ENCODE peak calls at places on chromosomes 4 and X, in five cellular contexts. M is upper lobe of left lung, J is cardiac muscle cell, N is AG09309, U is upper lobe of right lung. O is an unnamed sample.

GRCh38 chrX:96568088-96568487 is 116.6 kb upstream of the DIAPH2 start:
- DNase-seq in M (no peak), J (no peak), N (no peak), U (no peak), O (no peak)

GRCh38 chr4:185734214-185734613 is 77.8 kb downstream of the SORBS2 start:
- DNase-seq in M (no peak), J (no peak), N (no peak), U (no peak), O (no peak)

GRCh38 chrX:46543441-46543840 is 1.8 kb downstream of the ZNF674 start:
- DNase-seq in M (no peak), J (no peak), N (no peak), U (no peak), O (no peak)

GRCh38 chr4:169009281-169010124 is 552 bp downstream of the CBR4 start:
- DNase-seq in M (peak; percentile 65), J (peak; percentile 68), N (no peak), U (peak; percentile 86), O (peak; percentile 57)

GRCh38 chr4:178165251-178165650 is 723.0 kb upstream of the AGA start:
- DNase-seq in M (no peak), J (no peak), N (no peak), U (no peak), O (no peak)

GRCh38 chr4:2797188-2797544 is 4.3 kb downstream of the SH3BP2 start:
- DNase-seq in M (no peak), J (no peak), N (no peak), U (peak; percentile 49), O (no peak)

GRCh38 chr4:163191999-163192398 is 25.3 kb upstream of the NAF1 start:
- DNase-seq in M (no peak), J (no peak), N (no peak), U (no peak), O (no peak)

GRCh38 chr4:40875507-40876150 is 125.9 kb downstream of the NSUN7 start:
- DNase-seq in M (no peak), J (no peak), N (no peak), U (no peak), O (no peak)

GRCh38 chr4:79743014-79743413 is 330.0 kb downstream of the ANTXR2 start:
- DNase-seq in M (no peak), J (no peak), N (no peak), U (no peak), O (no peak)

GRCh38 chr4:98828801-98829200 is 100.1 kb downstream of the EIF4E start:
- DNase-seq in M (no peak), J (no peak), N (no peak), U (no peak), O (no peak)

GRCh38 chr4:38230821-38231583 is 270.8 kb downstream of the PTTG2 start:
- DNase-seq in M (no peak), J (no peak), N (no peak), U (no peak), O (no peak)

GRCh38 chr4:2251073-2251794 is 9.3 kb upstream of the HAUS3 start:
- DNase-seq in M (peak; percentile 19), J (no peak), N (no peak), U (peak; percentile 57), O (peak; percentile 14)

GRCh38 chr4:140152760-140153418 is 1.1 kb downstream of the MAML3 start:
- DNase-seq in M (peak; percentile 58), J (peak; percentile 67), N (no peak), U (peak; percentile 84), O (peak; percentile 49)

GRCh38 chr4:101025755-101026154 is 321.6 kb downstream of the PPP3CA start:
- DNase-seq in M (no peak), J (no peak), N (no peak), U (no peak), O (no peak)

GRCh38 chr4:101028886-101029285 is 318.4 kb downstream of the PPP3CA start:
- DNase-seq in M (no peak), J (no peak), N (no peak), U (no peak), O (no peak)

GRCh38 chr4:101031971-101032370 is 315.4 kb downstream of the PPP3CA start:
- DNase-seq in M (no peak), J (no peak), N (no peak), U (no peak), O (no peak)

GRCh38 chr4:101022151-101023024 is 324.9 kb downstream of the PPP3CA start:
- DNase-seq in M (no peak), J (no peak), N (no peak), U (no peak), O (no peak)

GRCh38 chr4:101027721-101028120 is 319.6 kb downstream of the PPP3CA start:
- DNase-seq in M (no peak), J (peak; percentile 84), N (no peak), U (no peak), O (no peak)
- TF ChIP-seq CTCF in M (no peak), J (no peak), N (no peak), U (no peak), O (no peak)

GRCh38 chr4:121514443-121514842 is 133.6 kb upstream of the QRFPR start:
- DNase-seq in M (no peak), J (no peak), N (no peak), U (no peak), O (no peak)
- TF ChIP-seq CTCF in M (no peak), J (no peak), N (no peak), U (no peak), O (no peak)

GRCh38 chr4:4985844-4986243 is 33.4 kb downstream of the CYTL1 start:
- DNase-seq in M (no peak), J (no peak), N (no peak), U (no peak), O (no peak)
- TF ChIP-seq CTCF in M (no peak), J (peak; percentile 10), N (peak; percentile 43), U (no peak), O (no peak)

GRCh38 chr4:173284463-173284862 is 49.7 kb downstream of the HMGB2 start:
- DNase-seq in M (no peak), J (no peak), N (no peak), U (no peak), O (no peak)

GRCh38 chr4:173288296-173288695 is 45.9 kb downstream of the HMGB2 start:
- DNase-seq in M (peak; percentile 57), J (peak; percentile 84), N (no peak), U (no peak), O (no peak)

GRCh38 chr4:173289351-173289725 is 44.8 kb downstream of the HMGB2 start:
- DNase-seq in M (no peak), J (peak; percentile 58), N (no peak), U (no peak), O (no peak)

GRCh38 chr4:173288698-173289350 is 45.3 kb downstream of the HMGB2 start:
- DNase-seq in M (no peak), J (peak; percentile 23), N (no peak), U (no peak), O (no peak)

GRCh38 chr4:173287486-173287885 is 46.7 kb downstream of the HMGB2 start:
- DNase-seq in M (no peak), J (no peak), N (no peak), U (no peak), O (no peak)
- TF ChIP-seq CTCF in M (no peak), J (no peak), N (no peak), U (no peak), O (no peak)

GRCh38 chrX:37302569-37302968 is 46.6 kb upstream of the PRRG1 start:
- DNase-seq in M (no peak), J (peak; percentile 68), N (no peak), U (no peak), O (no peak)
- TF ChIP-seq CTCF in M (peak; percentile 14), J (peak; percentile 45), N (peak; percentile 37), U (peak; percentile 36), O (no peak)

DNA sequence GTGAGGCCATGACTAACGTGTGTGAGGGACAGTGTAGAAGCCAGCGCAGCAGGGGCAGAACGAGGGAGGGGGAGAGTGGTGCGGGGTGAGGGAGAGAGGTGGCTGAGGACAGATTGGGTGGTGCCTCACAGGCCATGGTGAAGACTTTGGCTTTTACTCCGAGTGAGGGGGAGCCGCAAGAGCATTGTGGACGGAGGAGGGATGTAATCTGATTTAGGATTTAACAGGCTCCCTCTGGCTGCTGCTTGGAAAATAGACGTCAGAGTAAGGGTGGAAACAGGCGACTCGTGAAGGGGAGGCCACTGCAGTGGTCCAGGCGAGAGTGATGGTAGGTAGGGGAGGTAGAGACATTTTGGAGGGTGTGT is 13.0 kb downstream of the PPP1R3F start:
- DNase-seq in M (no peak), J (peak; percentile 49), N (no peak), U (no peak), O (no peak)
- TF ChIP-seq CTCF in M (no peak), J (peak; percentile 42), N (peak; percentile 31), U (no peak), O (no peak)

GRCh38 chr4:70564033-70564432 is 28.0 kb upstream of the AMBN start:
- DNase-seq in M (no peak), J (no peak), N (no peak), U (no peak), O (no peak)
- TF ChIP-seq CTCF in M (no peak), J (no peak), N (no peak), U (no peak), O (no peak)

O was measured in activated B cell treated with CpG ODN at 0.5 μM for 24 hours.